ENCODE peak calls at places on chromosomes 16 and 17, in nine cellular contexts. One of them, this sample, is unnamed.

GRCh38 chr16:56606071-56606687 is 2.2 kb upstream of the MT2A start:
- DNase-seq in neural progenitor cell: no peak
- DNase-seq in GM23338: no peak
- DNase-seq in hepatocyte: peak
- DNase-seq in MM.1S: no peak
- DNase-seq in SK-N-SH: no peak
- DNase-seq in GM23248: peak
- DNase-seq in PC-3: peak
- DNase-seq in HCT116: peak
- DNase-seq in this sample: no peak

GRCh38 chr16:75229172-75230031 is 10.6 kb downstream of the CTRB1 start:
- DNase-seq in neural progenitor cell: no peak
- DNase-seq in GM23338: peak
- DNase-seq in hepatocyte: no peak
- DNase-seq in MM.1S: no peak
- DNase-seq in SK-N-SH: no peak
- DNase-seq in GM23248: no peak
- DNase-seq in PC-3: no peak
- DNase-seq in HCT116: no peak
- DNase-seq in this sample: no peak

GRCh38 chr17:31506517-31506916 is 115.0 kb downstream of the RAB11FIP4 start:
- DNase-seq in neural progenitor cell: no peak
- DNase-seq in GM23338: no peak
- DNase-seq in hepatocyte: no peak
- DNase-seq in MM.1S: no peak
- DNase-seq in SK-N-SH: no peak
- DNase-seq in GM23248: no peak
- DNase-seq in PC-3: no peak
- DNase-seq in HCT116: no peak
- DNase-seq in this sample: no peak

GRCh38 chr17:78174332-78174869 is 6.0 kb downstream of the SYNGR2 start:
- DNase-seq in neural progenitor cell: no peak
- DNase-seq in GM23338: no peak
- DNase-seq in hepatocyte: no peak
- DNase-seq in MM.1S: peak
- DNase-seq in SK-N-SH: no peak
- DNase-seq in GM23248: no peak
- DNase-seq in PC-3: peak
- DNase-seq in HCT116: no peak
- DNase-seq in this sample: no peak

GRCh38 chr16:79751785-79752184 is 151.2 kb upstream of the MAF start:
- DNase-seq in neural progenitor cell: no peak
- DNase-seq in GM23338: no peak
- DNase-seq in hepatocyte: no peak
- DNase-seq in MM.1S: no peak
- DNase-seq in SK-N-SH: no peak
- DNase-seq in GM23248: peak
- DNase-seq in PC-3: no peak
- DNase-seq in HCT116: no peak
- DNase-seq in this sample: no peak

GRCh38 chr17:18966831-18967624 is 15.1 kb downstream of the SLC5A10 start:
- DNase-seq in neural progenitor cell: peak
- DNase-seq in GM23338: peak
- DNase-seq in hepatocyte: peak
- DNase-seq in MM.1S: no peak
- DNase-seq in SK-N-SH: no peak
- DNase-seq in GM23248: peak
- DNase-seq in PC-3: no peak
- DNase-seq in HCT116: no peak
- DNase-seq in this sample: no peak

GRCh38 chr17:29929544-29930398 is at the start of gene SSH2:
- DNase-seq in neural progenitor cell: peak
- DNase-seq in GM23338: peak
- DNase-seq in hepatocyte: peak
- DNase-seq in MM.1S: peak
- DNase-seq in SK-N-SH: peak
- DNase-seq in GM23248: peak
- DNase-seq in PC-3: peak
- DNase-seq in HCT116: peak
- DNase-seq in this sample: peak

GRCh38 chr16:26993988-26994387 is 72.7 kb upstream of the C16orf82 start:
- DNase-seq in neural progenitor cell: no peak
- DNase-seq in GM23338: no peak
- DNase-seq in hepatocyte: no peak
- DNase-seq in MM.1S: no peak
- DNase-seq in SK-N-SH: no peak
- DNase-seq in GM23248: peak
- DNase-seq in PC-3: no peak
- DNase-seq in HCT116: no peak
- DNase-seq in this sample: no peak

GRCh38 chr17:78306913-78307312 is 53.0 kb downstream of the SOCS3 start:
- DNase-seq in neural progenitor cell: no peak
- DNase-seq in GM23338: no peak
- DNase-seq in hepatocyte: no peak
- DNase-seq in MM.1S: no peak
- DNase-seq in SK-N-SH: no peak
- DNase-seq in GM23248: no peak
- DNase-seq in PC-3: no peak
- DNase-seq in HCT116: no peak
- DNase-seq in this sample: no peak

GRCh38 chr16:12613992-12614661 is 189.6 kb downstream of the CPPED1 start:
- DNase-seq in neural progenitor cell: no peak
- DNase-seq in GM23338: no peak
- DNase-seq in hepatocyte: no peak
- DNase-seq in MM.1S: no peak
- DNase-seq in SK-N-SH: no peak
- DNase-seq in GM23248: no peak
- DNase-seq in PC-3: no peak
- DNase-seq in HCT116: no peak
- DNase-seq in this sample: no peak

GRCh38 chr16:12611916-12612597 is 191.6 kb downstream of the CPPED1 start:
- DNase-seq in neural progenitor cell: no peak
- DNase-seq in GM23338: no peak
- DNase-seq in hepatocyte: no peak
- DNase-seq in MM.1S: no peak
- DNase-seq in SK-N-SH: no peak
- DNase-seq in GM23248: no peak
- DNase-seq in PC-3: no peak
- DNase-seq in HCT116: no peak
- DNase-seq in this sample: no peak

GRCh38 chr16:12612598-12613101 is 191.0 kb downstream of the CPPED1 start:
- DNase-seq in neural progenitor cell: no peak
- DNase-seq in GM23338: no peak
- DNase-seq in hepatocyte: peak
- DNase-seq in MM.1S: no peak
- DNase-seq in SK-N-SH: no peak
- DNase-seq in GM23248: no peak
- DNase-seq in PC-3: peak
- DNase-seq in HCT116: peak
- DNase-seq in this sample: no peak

GRCh38 chr16:12614662-12615278 is 188.9 kb downstream of the CPPED1 start:
- DNase-seq in neural progenitor cell: no peak
- DNase-seq in GM23338: no peak
- DNase-seq in hepatocyte: no peak
- DNase-seq in MM.1S: no peak
- DNase-seq in SK-N-SH: no peak
- DNase-seq in GM23248: no peak
- DNase-seq in PC-3: no peak
- DNase-seq in HCT116: no peak
- DNase-seq in this sample: no peak

GRCh38 chr16:12613131-12613991 is 190.3 kb downstream of the CPPED1 start:
- DNase-seq in neural progenitor cell: no peak
- DNase-seq in GM23338: peak
- DNase-seq in hepatocyte: peak
- DNase-seq in MM.1S: no peak
- DNase-seq in SK-N-SH: no peak
- DNase-seq in GM23248: peak
- DNase-seq in PC-3: peak
- DNase-seq in HCT116: peak
- DNase-seq in this sample: no peak
- TF ChIP-seq EZH2phosphoT487 in neural progenitor cell: no peak
- TF ChIP-seq EZH2phosphoT487 in GM23338: no peak
- TF ChIP-seq EZH2phosphoT487 in hepatocyte: no peak
- TF ChIP-seq EZH2phosphoT487 in MM.1S: no peak
- TF ChIP-seq EZH2phosphoT487 in SK-N-SH: no peak
- TF ChIP-seq EZH2phosphoT487 in GM23248: no peak
- TF ChIP-seq EZH2phosphoT487 in PC-3: no peak
- TF ChIP-seq EZH2phosphoT487 in HCT116: no peak
- TF ChIP-seq EZH2phosphoT487 in this sample: no peak

GRCh38 chr16:81633147-81633619 is 145.9 kb upstream of the PLCG2 start:
- DNase-seq in neural progenitor cell: peak
- DNase-seq in GM23338: peak
- DNase-seq in hepatocyte: no peak
- DNase-seq in MM.1S: no peak
- DNase-seq in SK-N-SH: no peak
- DNase-seq in GM23248: no peak
- DNase-seq in PC-3: no peak
- DNase-seq in HCT116: no peak
- DNase-seq in this sample: no peak
- TF ChIP-seq EZH2phosphoT487 in neural progenitor cell: no peak
- TF ChIP-seq EZH2phosphoT487 in GM23338: no peak
- TF ChIP-seq EZH2phosphoT487 in hepatocyte: no peak
- TF ChIP-seq EZH2phosphoT487 in MM.1S: no peak
- TF ChIP-seq EZH2phosphoT487 in SK-N-SH: no peak
- TF ChIP-seq EZH2phosphoT487 in GM23248: no peak
- TF ChIP-seq EZH2phosphoT487 in PC-3: no peak
- TF ChIP-seq EZH2phosphoT487 in HCT116: no peak
- TF ChIP-seq EZH2phosphoT487 in this sample: no peak

GRCh38 chr17:37301288-37301687 is 74.5 kb upstream of the C17orf78 start:
- DNase-seq in neural progenitor cell: peak
- DNase-seq in GM23338: no peak
- DNase-seq in hepatocyte: no peak
- DNase-seq in MM.1S: no peak
- DNase-seq in SK-N-SH: no peak
- DNase-seq in GM23248: peak
- DNase-seq in PC-3: no peak
- DNase-seq in HCT116: no peak
- DNase-seq in this sample: no peak

GRCh38 chr17:37300683-37301082 is 75.1 kb upstream of the C17orf78 start:
- DNase-seq in neural progenitor cell: no peak
- DNase-seq in GM23338: no peak
- DNase-seq in hepatocyte: no peak
- DNase-seq in MM.1S: no peak
- DNase-seq in SK-N-SH: no peak
- DNase-seq in GM23248: peak
- DNase-seq in PC-3: no peak
- DNase-seq in HCT116: no peak
- DNase-seq in this sample: no peak

GRCh38 chr17:37294888-37295287 is 80.9 kb upstream of the C17orf78 start:
- DNase-seq in neural progenitor cell: peak
- DNase-seq in GM23338: peak
- DNase-seq in hepatocyte: no peak
- DNase-seq in MM.1S: no peak
- DNase-seq in SK-N-SH: no peak
- DNase-seq in GM23248: no peak
- DNase-seq in PC-3: no peak
- DNase-seq in HCT116: no peak
- DNase-seq in this sample: no peak

GRCh38 chr17:37293770-37294169 is 82.0 kb upstream of the C17orf78 start:
- DNase-seq in neural progenitor cell: no peak
- DNase-seq in GM23338: no peak
- DNase-seq in hepatocyte: no peak
- DNase-seq in MM.1S: no peak
- DNase-seq in SK-N-SH: no peak
- DNase-seq in GM23248: no peak
- DNase-seq in PC-3: no peak
- DNase-seq in HCT116: no peak
- DNase-seq in this sample: no peak

DNA sequence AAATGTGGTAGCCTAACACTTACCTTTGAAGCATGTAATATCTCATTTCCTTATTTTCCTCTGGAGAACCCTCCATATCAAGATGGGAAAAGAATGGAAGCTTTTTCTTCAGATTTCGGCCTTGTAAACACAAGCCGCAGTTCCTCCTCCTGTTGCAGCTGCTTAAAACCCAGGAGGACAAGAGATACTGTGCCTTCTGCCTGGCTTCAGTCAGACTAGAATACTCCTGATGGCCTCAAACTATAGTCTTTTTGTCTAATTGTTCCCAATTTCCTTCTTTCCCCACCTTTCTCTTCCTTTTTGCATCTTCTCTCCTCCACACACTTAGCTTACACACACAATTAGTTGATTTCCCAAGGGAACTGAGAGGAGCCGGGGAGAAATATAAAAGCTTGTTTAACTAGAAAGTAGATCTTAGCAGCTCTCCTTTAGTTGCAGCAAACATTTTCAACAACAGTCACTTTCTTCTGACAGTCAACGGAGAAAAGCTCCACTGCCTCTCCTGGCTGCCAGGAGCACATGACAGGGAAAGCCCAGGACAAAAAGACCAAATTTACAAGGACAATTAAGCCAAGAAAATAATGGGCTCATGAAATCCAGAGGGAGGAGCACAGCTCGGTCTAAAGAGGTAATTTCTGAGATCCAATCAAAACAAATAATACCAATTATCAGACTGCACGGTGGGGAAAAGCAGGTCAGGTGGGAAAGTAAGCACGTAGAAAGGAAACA is 76.4 kb upstream of the C17orf78 start:
- DNase-seq in neural progenitor cell: peak
- DNase-seq in GM23338: peak
- DNase-seq in hepatocyte: peak
- DNase-seq in MM.1S: no peak
- DNase-seq in SK-N-SH: no peak
- DNase-seq in GM23248: peak
- DNase-seq in PC-3: no peak
- DNase-seq in HCT116: no peak
- DNase-seq in this sample: no peak
- TF ChIP-seq EZH2phosphoT487 in neural progenitor cell: no peak
- TF ChIP-seq EZH2phosphoT487 in GM23338: no peak
- TF ChIP-seq EZH2phosphoT487 in hepatocyte: no peak
- TF ChIP-seq EZH2phosphoT487 in MM.1S: no peak
- TF ChIP-seq EZH2phosphoT487 in SK-N-SH: no peak
- TF ChIP-seq EZH2phosphoT487 in GM23248: no peak
- TF ChIP-seq EZH2phosphoT487 in PC-3: no peak
- TF ChIP-seq EZH2phosphoT487 in HCT116: no peak
- TF ChIP-seq EZH2phosphoT487 in this sample: no peak

DNA sequence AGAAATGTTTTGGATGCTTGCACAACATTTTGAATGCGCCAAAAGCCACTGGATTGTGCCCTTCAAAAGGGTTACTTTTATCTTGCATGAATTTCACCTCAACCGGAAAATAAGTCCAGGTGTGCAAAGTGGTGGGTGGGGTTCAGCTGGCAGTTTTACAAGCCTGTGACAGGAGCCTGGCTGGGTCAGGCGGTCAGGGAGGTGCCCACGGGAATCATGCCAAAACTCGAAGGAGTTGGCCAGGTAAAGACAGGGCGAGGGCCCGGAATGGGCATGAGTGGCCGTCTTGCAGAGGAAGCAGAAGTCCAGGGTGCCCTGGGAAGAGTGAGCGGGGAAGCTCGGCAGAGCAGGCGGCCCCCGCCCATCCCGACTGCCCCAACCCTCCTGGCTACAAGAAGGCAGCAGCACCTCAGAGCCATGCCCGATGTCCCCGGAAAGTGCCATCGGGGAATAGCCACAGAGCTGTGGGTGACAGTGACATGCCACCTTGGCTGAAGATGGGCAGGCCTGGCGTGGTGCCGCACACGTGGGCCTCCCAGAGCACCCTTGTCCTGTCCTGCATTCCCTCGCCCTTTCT is 19.1 kb upstream of the CACNG1 start:
- DNase-seq in neural progenitor cell: no peak
- DNase-seq in GM23338: no peak
- DNase-seq in hepatocyte: no peak
- DNase-seq in MM.1S: no peak
- DNase-seq in SK-N-SH: no peak
- DNase-seq in GM23248: no peak
- DNase-seq in PC-3: no peak
- DNase-seq in HCT116: no peak
- DNase-seq in this sample: no peak
- TF ChIP-seq EZH2phosphoT487 in neural progenitor cell: no peak
- TF ChIP-seq EZH2phosphoT487 in GM23338: no peak
- TF ChIP-seq EZH2phosphoT487 in hepatocyte: no peak
- TF ChIP-seq EZH2phosphoT487 in MM.1S: no peak
- TF ChIP-seq EZH2phosphoT487 in SK-N-SH: no peak
- TF ChIP-seq EZH2phosphoT487 in GM23248: no peak
- TF ChIP-seq EZH2phosphoT487 in PC-3: no peak
- TF ChIP-seq EZH2phosphoT487 in HCT116: no peak
- TF ChIP-seq EZH2phosphoT487 in this sample: no peak